ENCODE peak calls at places on chromosomes 7 and 10, in ten cellular contexts. V is Panc1, H is bronchial epithelial cell, J is GM13976, Q is endothelial cell, W is Caco-2, O is left ventricle myocardium inferior, P is neural crest cell, T is SK-N-SH, S is brain microvascular endothelial cell. E is an unnamed sample.

GRCh38 chr7:159031750-159032149 is 112.9 kb downstream of the VIPR2 start:
- DNase-seq in V (no peak), H (no peak), J (no peak), Q (peak; percentile 2), W (no peak), O (no peak), P (no peak), T (no peak), S (no peak), E (no peak)

GRCh38 chr10:34580214-34580613 is 234.9 kb downstream of the PARD3 start:
- DNase-seq in V (no peak), H (no peak), J (no peak), Q (no peak), W (no peak), O (no peak), P (no peak), T (no peak), S (no peak), E (no peak)

GRCh38 chr10:7251696-7252465 is 159.0 kb downstream of the SFMBT2 start:
- DNase-seq in V (no peak), H (no peak), J (no peak), Q (no peak), W (no peak), O (peak; percentile 62), P (no peak), T (peak; percentile 66), S (no peak), E (no peak)

GRCh38 chr7:57646219-57646900 is 196.4 kb downstream of the ZNF716 start:
- DNase-seq in V (no peak), H (no peak), J (no peak), Q (no peak), W (no peak), O (no peak), P (no peak), T (no peak), S (no peak), E (no peak)

GRCh38 chr10:106450966-106451365 is 713.5 kb downstream of the SORCS1 start:
- DNase-seq in V (no peak), H (no peak), J (no peak), Q (no peak), W (no peak), O (no peak), P (no peak), T (no peak), S (no peak), E (no peak)

GRCh38 chr7:46759711-46760480 is 822.0 kb downstream of the TNS3 start:
- DNase-seq in V (no peak), H (peak; percentile 51), J (no peak), Q (no peak), W (no peak), O (no peak), P (no peak), T (no peak), S (peak; percentile 45), E (no peak)

GRCh38 chr10:43695730-43696129 is 47.0 kb upstream of the ZNF32 start:
- DNase-seq in V (no peak), H (no peak), J (no peak), Q (no peak), W (no peak), O (no peak), P (no peak), T (no peak), S (no peak), E (no peak)

GRCh38 chr10:73873843-73874215 is 526 bp downstream of the CAMK2G start:
- DNase-seq in V (no peak), H (no peak), J (peak; percentile 56), Q (no peak), W (no peak), O (no peak), P (no peak), T (peak; percentile 80), S (no peak), E (no peak)

GRCh38 chr7:108408294-108409004 is 47.8 kb downstream of the NRCAM start:
- DNase-seq in V (no peak), H (no peak), J (no peak), Q (no peak), W (no peak), O (no peak), P (no peak), T (no peak), S (no peak), E (no peak)

GRCh38 chr7:132118641-132119040 is 457.6 kb downstream of the PLXNA4 start:
- DNase-seq in V (no peak), H (no peak), J (no peak), Q (no peak), W (no peak), O (no peak), P (no peak), T (no peak), S (no peak), E (no peak)

GRCh38 chr10:78471723-78472541 is 438.3 kb downstream of the RPS24 start:
- DNase-seq in V (no peak), H (no peak), J (peak; percentile 5), Q (no peak), W (no peak), O (no peak), P (no peak), T (peak; percentile 85), S (no peak), E (no peak)

GRCh38 chr10:121988361-121989324 is at the start of gene TACC2:
- DNase-seq in V (no peak), H (no peak), J (no peak), Q (no peak), W (peak; percentile 54), O (no peak), P (no peak), T (no peak), S (no peak), E (no peak)

GRCh38 chr7:120993011-120993574 is 4.6 kb downstream of the CPED1 start:
- DNase-seq in V (no peak), H (no peak), J (no peak), Q (no peak), W (no peak), O (no peak), P (no peak), T (no peak), S (no peak), E (no peak)

GRCh38 chr10:129192344-129193128 is 274.5 kb upstream of the MGMT start:
- DNase-seq in V (no peak), H (no peak), J (no peak), Q (no peak), W (no peak), O (peak; percentile 71), P (no peak), T (no peak), S (no peak), E (no peak)

GRCh38 chr10:12394236-12395033 is 45.1 kb downstream of the CAMK1D start:
- DNase-seq in V (no peak), H (peak; percentile 33), J (no peak), Q (no peak), W (no peak), O (no peak), P (no peak), T (no peak), S (no peak), E (no peak)

GRCh38 chr10:49619613-49620012 is 5.8 kb downstream of the CHAT start:
- DNase-seq in V (no peak), H (no peak), J (no peak), Q (no peak), W (peak; percentile 44), O (no peak), P (no peak), T (no peak), S (no peak), E (no peak)

GRCh38 chr10:82228701-82229100 is 353.7 kb downstream of the NRG3 start:
- DNase-seq in V (no peak), H (no peak), J (no peak), Q (no peak), W (no peak), O (no peak), P (no peak), T (no peak), S (no peak), E (no peak)

GRCh38 chr7:136023134-136023869 is 46.1 kb upstream of the MTPN start:
- DNase-seq in V (no peak), H (peak; percentile 27), J (no peak), Q (no peak), W (no peak), O (no peak), P (no peak), T (no peak), S (no peak), E (no peak)

DNA sequence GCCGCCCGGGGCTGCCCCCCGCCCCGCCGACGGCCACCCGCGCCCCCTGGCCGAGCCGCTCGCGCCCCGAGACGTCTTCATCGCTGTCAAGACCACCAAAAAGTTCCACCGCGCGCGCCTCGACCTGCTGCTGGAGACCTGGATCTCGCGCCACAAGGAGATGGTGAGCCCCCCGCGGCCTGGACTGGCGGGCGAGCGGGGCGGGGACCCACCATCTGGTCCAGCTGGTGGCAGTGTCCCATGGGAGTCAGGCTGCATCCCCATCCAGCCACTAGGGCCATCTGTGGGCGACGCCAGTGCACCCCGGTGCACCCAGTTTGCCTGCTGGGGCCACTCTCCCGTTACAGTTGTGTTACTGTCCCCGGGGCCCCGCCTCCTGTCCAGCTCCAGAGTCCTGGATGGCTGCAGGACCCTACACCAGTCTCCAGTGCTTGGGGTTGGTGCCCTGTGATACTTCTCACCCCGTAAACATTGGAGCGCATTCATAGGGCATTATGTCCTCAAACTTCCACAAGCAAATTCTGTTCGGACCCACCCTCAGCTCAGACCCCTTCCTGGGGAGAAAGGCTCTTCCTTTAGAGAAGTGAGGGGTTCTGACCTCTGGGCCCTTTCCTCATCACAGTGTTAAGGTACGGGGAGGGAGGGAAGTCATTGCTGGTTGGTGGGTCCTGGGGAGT is 695 bp downstream of the LFNG start:
- DNase-seq in V (no peak), H (no peak), J (no peak), Q (no peak), W (peak; percentile 61), O (no peak), P (peak; percentile 39), T (peak; percentile 90), S (no peak), E (no peak)
- TF ChIP-seq CTCF in V (no peak), H (peak; percentile 16), J (no peak), Q (no peak), W (peak; percentile 14), O (no peak), P (peak; percentile 24), T (peak; percentile 39), S (peak; percentile 7), E (no peak)

GRCh38 chr10:96413151-96413787 is 54.5 kb upstream of the OPALIN start:
- DNase-seq in V (no peak), H (no peak), J (no peak), Q (peak; percentile 24), W (no peak), O (no peak), P (no peak), T (no peak), S (no peak), E (no peak)
- TF ChIP-seq CTCF in V (no peak), H (peak; percentile 2), J (no peak), Q (peak; percentile 49), W (no peak), O (peak; percentile 20), P (peak; percentile 18), T (peak; percentile 26), S (peak; percentile 9), E (no peak)

GRCh38 chr10:56633876-56634452 is 272.9 kb upstream of the ZWINT start:
- DNase-seq in V (no peak), H (no peak), J (peak; percentile 39), Q (no peak), W (no peak), O (no peak), P (no peak), T (no peak), S (no peak), E (no peak)
- TF ChIP-seq CTCF in V (no peak), H (no peak), J (no peak), Q (no peak), W (no peak), O (no peak), P (no peak), T (no peak), S (no peak), E (no peak)

GRCh38 chr7:17158261-17158660 is 140.2 kb upstream of the AHR start:
- DNase-seq in V (no peak), H (peak; percentile 2), J (no peak), Q (no peak), W (no peak), O (no peak), P (no peak), T (no peak), S (no peak), E (no peak)
- TF ChIP-seq CTCF in V (peak; percentile 19), H (no peak), J (no peak), Q (no peak), W (peak; percentile 17), O (no peak), P (no peak), T (peak; percentile 25), S (no peak), E (no peak)